ENCODE peak calls at places on chromosomes 12 and 14, in four cellular contexts. F is astrocyte of the spinal cord, E is breast epithelium, Q is ovary. G is an unnamed sample.

GRCh38 chr12:113231275-113232231 is 10.3 kb downstream of the TPCN1 start:
- DNase-seq in F (peak), E (no peak), Q (no peak), G (no peak)

GRCh38 chr14:104086661-104087461 is 1.4 kb downstream of the ASPG start:
- DNase-seq in F (no peak), E (no peak), Q (peak), G (no peak)

GRCh38 chr14:28407931-28408330 is 358.7 kb upstream of the FOXG1 start:
- DNase-seq in F (no peak), E (no peak), Q (no peak), G (no peak)

GRCh38 chr14:59055439-59056045 is 132.9 kb upstream of the DAAM1 start:
- DNase-seq in F (peak), E (peak), Q (peak), G (no peak)

GRCh38 chr12:48883305-48884171 is 17.9 kb upstream of the RND1 start:
- DNase-seq in F (no peak), E (no peak), Q (no peak), G (no peak)

GRCh38 chr12:104230304-104230703 is 14.7 kb downstream of the TXNRD1 start:
- DNase-seq in F (no peak), E (no peak), Q (no peak), G (no peak)

GRCh38 chr14:53792909-53793308 is 163.7 kb downstream of the BMP4 start:
- DNase-seq in F (no peak), E (no peak), Q (no peak), G (no peak)

GRCh38 chr14:68564826-68565760 is 227.8 kb downstream of the ZFP36L1 start:
- DNase-seq in F (no peak), E (peak), Q (no peak), G (no peak)

GRCh38 chr14:81164167-81164774 is 56.5 kb downstream of the GTF2A1 start:
- DNase-seq in F (peak), E (no peak), Q (peak), G (peak)

GRCh38 chr14:93956514-93957332 is 19.6 kb downstream of the ASB2 start:
- DNase-seq in F (no peak), E (no peak), Q (no peak), G (no peak)

GRCh38 chr12:53737494-53737808 is 10.2 kb upstream of the CALCOCO1 start:
- DNase-seq in F (no peak), E (no peak), Q (no peak), G (no peak)

GRCh38 chr12:53738834-53739284 is 11.6 kb upstream of the CALCOCO1 start:
- DNase-seq in F (no peak), E (no peak), Q (no peak), G (no peak)

GRCh38 chr12:53737951-53738833 is 10.9 kb upstream of the CALCOCO1 start:
- DNase-seq in F (no peak), E (no peak), Q (no peak), G (peak)

GRCh38 chr12:53739285-53740129 is 12.3 kb upstream of the CALCOCO1 start:
- DNase-seq in F (no peak), E (no peak), Q (no peak), G (no peak)

DNA sequence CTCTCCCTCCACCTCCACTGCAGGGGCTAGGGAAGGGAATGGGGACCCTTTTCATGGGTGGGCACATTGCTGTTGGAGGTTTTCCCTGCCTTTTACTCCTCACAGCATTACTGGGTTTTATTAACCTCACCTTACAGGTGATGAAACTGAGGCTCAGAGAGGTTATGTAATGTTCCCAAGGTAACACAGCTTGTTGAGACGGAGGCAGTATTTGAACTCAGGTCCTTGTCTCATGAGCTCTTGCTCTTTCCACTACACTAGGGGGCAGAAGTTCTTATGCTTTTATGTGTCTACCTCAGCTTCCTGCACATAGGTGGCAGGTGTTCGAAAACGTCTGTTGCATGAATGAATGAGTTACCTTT is 11.7 kb downstream of the CISTR start:
- DNase-seq in F (no peak), E (no peak), Q (no peak), G (no peak)
- TF ChIP-seq CTCF in F (no peak), E (no peak), Q (no peak), G (no peak)

GRCh38 chr12:118840399-118840798 is 140.9 kb upstream of the SRRM4 start:
- DNase-seq in F (no peak), E (no peak), Q (no peak), G (no peak)
- TF ChIP-seq CTCF in F (no peak), E (no peak), Q (no peak), G (no peak)

DNA sequence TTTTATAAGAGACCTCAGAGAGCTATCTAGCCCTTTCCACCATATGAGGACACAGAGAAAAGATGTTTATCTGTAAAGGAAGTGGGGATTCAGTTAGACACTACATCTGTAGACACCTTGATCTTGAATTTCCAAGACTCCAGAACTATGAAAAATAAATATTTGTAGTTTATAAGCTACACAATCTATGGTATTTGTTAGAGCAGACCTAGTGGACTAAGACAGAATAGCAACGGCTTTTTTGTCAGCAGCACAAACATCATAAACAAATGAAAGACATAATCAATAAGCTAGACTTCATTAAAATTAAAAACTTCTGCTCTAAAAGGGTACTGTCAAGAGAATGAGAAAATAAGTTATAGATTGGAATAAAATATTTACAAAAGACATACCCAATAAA is 810.1 kb downstream of the FSCB start:
- DNase-seq in F (no peak), E (no peak), Q (no peak), G (no peak)
- TF ChIP-seq CTCF in F (no peak), E (no peak), Q (no peak), G (no peak)

GRCh38 chr12:70590051-70590450 is 47.2 kb downstream of the PTPRB start:
- DNase-seq in F (peak), E (peak), Q (peak), G (peak)
- TF ChIP-seq CTCF in F (peak), E (peak), Q (no peak), G (peak)

GRCh38 chr12:31931796-31932715 is 27.2 kb upstream of the RESF1 start:
- DNase-seq in F (no peak), E (no peak), Q (no peak), G (no peak)
- TF ChIP-seq CTCF in F (no peak), E (no peak), Q (no peak), G (no peak)

GRCh38 chr12:77943466-77943865 is 112.8 kb downstream of the NAV3 start:
- DNase-seq in F (peak), E (no peak), Q (no peak), G (no peak)

GRCh38 chr12:77938301-77938700 is 107.6 kb downstream of the NAV3 start:
- DNase-seq in F (no peak), E (no peak), Q (no peak), G (no peak)

GRCh38 chr12:77940566-77940965 is 109.9 kb downstream of the NAV3 start:
- DNase-seq in F (no peak), E (no peak), Q (no peak), G (no peak)

GRCh38 chr12:77941396-77941795 is 110.7 kb downstream of the NAV3 start:
- DNase-seq in F (peak), E (no peak), Q (no peak), G (no peak)

GRCh38 chr12:77940011-77940423 is 109.3 kb downstream of the NAV3 start:
- DNase-seq in F (peak), E (no peak), Q (no peak), G (no peak)
- TF ChIP-seq CTCF in F (no peak), E (no peak), Q (no peak), G (no peak)

GRCh38 chr12:56315626-56316473 is at the start of gene CNPY2:
- DNase-seq in F (peak), E (peak), Q (peak), G (peak)
- TF ChIP-seq CTCF in F (no peak), E (peak), Q (no peak), G (no peak)

G was measured in mesothelial cell of epicardium.